ENCODE peak calls at places on chromosomes 2 and 18, in five cellular contexts. One of them, this sample, is unnamed.

GRCh38 chr2:47656715-47657600 is 126.0 kb upstream of the MSH6 start:
- DNase-seq in left colon: no peak
- DNase-seq in NCI-H510A treated with DMSO at 0.1 percent for 48 hours: no peak
- DNase-seq in DMS153: no peak
- DNase-seq in stimulated activated CD4-positive, alpha-beta T cell treated with anti-CD3 and anti-CD28 coated beads, Interleukin-4, amount 100 ng/mL, for 4 hours: no peak
- DNase-seq in this sample: no peak

GRCh38 chr18:61435064-61435652 is 101.9 kb downstream of the CDH20 start:
- DNase-seq in left colon: no peak
- DNase-seq in NCI-H510A treated with DMSO at 0.1 percent for 48 hours: no peak
- DNase-seq in DMS153: no peak
- DNase-seq in stimulated activated CD4-positive, alpha-beta T cell treated with anti-CD3 and anti-CD28 coated beads, Interleukin-4, amount 100 ng/mL, for 4 hours: no peak
- DNase-seq in this sample: no peak

GRCh38 chr2:29309090-29310054 is 194.2 kb downstream of the CLIP4 start:
- DNase-seq in left colon: peak; percentile 40
- DNase-seq in NCI-H510A treated with DMSO at 0.1 percent for 48 hours: peak; percentile 60
- DNase-seq in DMS153: peak; percentile 31
- DNase-seq in stimulated activated CD4-positive, alpha-beta T cell treated with anti-CD3 and anti-CD28 coated beads, Interleukin-4, amount 100 ng/mL, for 4 hours: peak; percentile 6
- DNase-seq in this sample: no peak

GRCh38 chr2:120654383-120655134 is 81.1 kb upstream of the GLI2 start:
- DNase-seq in left colon: no peak
- DNase-seq in NCI-H510A treated with DMSO at 0.1 percent for 48 hours: no peak
- DNase-seq in DMS153: no peak
- DNase-seq in stimulated activated CD4-positive, alpha-beta T cell treated with anti-CD3 and anti-CD28 coated beads, Interleukin-4, amount 100 ng/mL, for 4 hours: no peak
- DNase-seq in this sample: peak; percentile 40

GRCh38 chr2:61707984-61708852 is 145.6 kb downstream of the FAM161A start:
- DNase-seq in left colon: no peak
- DNase-seq in NCI-H510A treated with DMSO at 0.1 percent for 48 hours: peak; percentile 96
- DNase-seq in DMS153: peak; percentile 97
- DNase-seq in stimulated activated CD4-positive, alpha-beta T cell treated with anti-CD3 and anti-CD28 coated beads, Interleukin-4, amount 100 ng/mL, for 4 hours: no peak
- DNase-seq in this sample: no peak

GRCh38 chr2:171226471-171226870 is 65.8 kb upstream of the TLK1 start:
- DNase-seq in left colon: no peak
- DNase-seq in NCI-H510A treated with DMSO at 0.1 percent for 48 hours: no peak
- DNase-seq in DMS153: no peak
- DNase-seq in stimulated activated CD4-positive, alpha-beta T cell treated with anti-CD3 and anti-CD28 coated beads, Interleukin-4, amount 100 ng/mL, for 4 hours: no peak
- DNase-seq in this sample: no peak

GRCh38 chr18:54843302-54843701 is 15.0 kb downstream of the RAB27B start:
- DNase-seq in left colon: no peak
- DNase-seq in NCI-H510A treated with DMSO at 0.1 percent for 48 hours: no peak
- DNase-seq in DMS153: no peak
- DNase-seq in stimulated activated CD4-positive, alpha-beta T cell treated with anti-CD3 and anti-CD28 coated beads, Interleukin-4, amount 100 ng/mL, for 4 hours: no peak
- DNase-seq in this sample: no peak

GRCh38 chr2:45797451-45798230 is 146.2 kb downstream of the PRKCE start:
- DNase-seq in left colon: no peak
- DNase-seq in NCI-H510A treated with DMSO at 0.1 percent for 48 hours: no peak
- DNase-seq in DMS153: no peak
- DNase-seq in stimulated activated CD4-positive, alpha-beta T cell treated with anti-CD3 and anti-CD28 coated beads, Interleukin-4, amount 100 ng/mL, for 4 hours: no peak
- DNase-seq in this sample: no peak

GRCh38 chr2:206443735-206444527 is 599 bp downstream of the ADAM23 start:
- DNase-seq in left colon: no peak
- DNase-seq in NCI-H510A treated with DMSO at 0.1 percent for 48 hours: peak; percentile 52
- DNase-seq in DMS153: no peak
- DNase-seq in stimulated activated CD4-positive, alpha-beta T cell treated with anti-CD3 and anti-CD28 coated beads, Interleukin-4, amount 100 ng/mL, for 4 hours: no peak
- DNase-seq in this sample: no peak

GRCh38 chr2:192314800-192315481 is 120.2 kb upstream of the TMEFF2 start:
- DNase-seq in left colon: no peak
- DNase-seq in NCI-H510A treated with DMSO at 0.1 percent for 48 hours: no peak
- DNase-seq in DMS153: no peak
- DNase-seq in stimulated activated CD4-positive, alpha-beta T cell treated with anti-CD3 and anti-CD28 coated beads, Interleukin-4, amount 100 ng/mL, for 4 hours: no peak
- DNase-seq in this sample: no peak

GRCh38 chr2:20095469-20095868 is 44.0 kb upstream of the LAPTM4A start:
- DNase-seq in left colon: no peak
- DNase-seq in NCI-H510A treated with DMSO at 0.1 percent for 48 hours: no peak
- DNase-seq in DMS153: no peak
- DNase-seq in stimulated activated CD4-positive, alpha-beta T cell treated with anti-CD3 and anti-CD28 coated beads, Interleukin-4, amount 100 ng/mL, for 4 hours: no peak
- DNase-seq in this sample: no peak

GRCh38 chr2:168207861-168208260 is 39.5 kb downstream of the STK39 start:
- DNase-seq in left colon: no peak
- DNase-seq in NCI-H510A treated with DMSO at 0.1 percent for 48 hours: no peak
- DNase-seq in DMS153: no peak
- DNase-seq in stimulated activated CD4-positive, alpha-beta T cell treated with anti-CD3 and anti-CD28 coated beads, Interleukin-4, amount 100 ng/mL, for 4 hours: no peak
- DNase-seq in this sample: no peak

GRCh38 chr18:62384610-62385097 is 59.5 kb downstream of the TNFRSF11A start:
- DNase-seq in left colon: no peak
- DNase-seq in NCI-H510A treated with DMSO at 0.1 percent for 48 hours: no peak
- DNase-seq in DMS153: no peak
- DNase-seq in stimulated activated CD4-positive, alpha-beta T cell treated with anti-CD3 and anti-CD28 coated beads, Interleukin-4, amount 100 ng/mL, for 4 hours: no peak
- DNase-seq in this sample: no peak

GRCh38 chr2:189702071-189702470 is 27.6 kb downstream of the ANKAR start:
- DNase-seq in left colon: no peak
- DNase-seq in NCI-H510A treated with DMSO at 0.1 percent for 48 hours: no peak
- DNase-seq in DMS153: no peak
- DNase-seq in stimulated activated CD4-positive, alpha-beta T cell treated with anti-CD3 and anti-CD28 coated beads, Interleukin-4, amount 100 ng/mL, for 4 hours: no peak
- DNase-seq in this sample: no peak

GRCh38 chr2:5877360-5877759 is 185.2 kb downstream of the SOX11 start:
- DNase-seq in left colon: no peak
- DNase-seq in NCI-H510A treated with DMSO at 0.1 percent for 48 hours: no peak
- DNase-seq in DMS153: no peak
- DNase-seq in stimulated activated CD4-positive, alpha-beta T cell treated with anti-CD3 and anti-CD28 coated beads, Interleukin-4, amount 100 ng/mL, for 4 hours: no peak
- DNase-seq in this sample: no peak

GRCh38 chr18:21361297-21361880 is 119.4 kb downstream of the GREB1L start:
- DNase-seq in left colon: no peak
- DNase-seq in NCI-H510A treated with DMSO at 0.1 percent for 48 hours: no peak
- DNase-seq in DMS153: no peak
- DNase-seq in stimulated activated CD4-positive, alpha-beta T cell treated with anti-CD3 and anti-CD28 coated beads, Interleukin-4, amount 100 ng/mL, for 4 hours: no peak
- DNase-seq in this sample: no peak

GRCh38 chr2:45009303-45009927 is at the start of gene SIX2:
- DNase-seq in left colon: peak; percentile 73
- DNase-seq in NCI-H510A treated with DMSO at 0.1 percent for 48 hours: peak; percentile 95
- DNase-seq in DMS153: peak; percentile 96
- DNase-seq in stimulated activated CD4-positive, alpha-beta T cell treated with anti-CD3 and anti-CD28 coated beads, Interleukin-4, amount 100 ng/mL, for 4 hours: no peak
- DNase-seq in this sample: no peak

GRCh38 chr2:175180701-175181103 is 808 bp downstream of the ATP5MC3 start:
- DNase-seq in left colon: peak; percentile 63
- DNase-seq in NCI-H510A treated with DMSO at 0.1 percent for 48 hours: peak; percentile 88
- DNase-seq in DMS153: no peak
- DNase-seq in stimulated activated CD4-positive, alpha-beta T cell treated with anti-CD3 and anti-CD28 coated beads, Interleukin-4, amount 100 ng/mL, for 4 hours: peak; percentile 62
- DNase-seq in this sample: no peak

GRCh38 chr18:41887100-41887499 is 67.9 kb upstream of the PIK3C3 start:
- DNase-seq in left colon: no peak
- DNase-seq in NCI-H510A treated with DMSO at 0.1 percent for 48 hours: no peak
- DNase-seq in DMS153: no peak
- DNase-seq in stimulated activated CD4-positive, alpha-beta T cell treated with anti-CD3 and anti-CD28 coated beads, Interleukin-4, amount 100 ng/mL, for 4 hours: no peak
- DNase-seq in this sample: no peak

GRCh38 chr2:134253804-134254203 is at the start of gene MGAT5:
- DNase-seq in left colon: peak; percentile 56
- DNase-seq in NCI-H510A treated with DMSO at 0.1 percent for 48 hours: peak; percentile 61
- DNase-seq in DMS153: peak; percentile 68
- DNase-seq in stimulated activated CD4-positive, alpha-beta T cell treated with anti-CD3 and anti-CD28 coated beads, Interleukin-4, amount 100 ng/mL, for 4 hours: no peak
- DNase-seq in this sample: no peak

GRCh38 chr2:120660771-120661459 is 74.8 kb upstream of the GLI2 start:
- DNase-seq in left colon: peak; percentile 34
- DNase-seq in NCI-H510A treated with DMSO at 0.1 percent for 48 hours: no peak
- DNase-seq in DMS153: no peak
- DNase-seq in stimulated activated CD4-positive, alpha-beta T cell treated with anti-CD3 and anti-CD28 coated beads, Interleukin-4, amount 100 ng/mL, for 4 hours: no peak
- DNase-seq in this sample: no peak

GRCh38 chr2:207408086-207408794 is 121.5 kb upstream of the CREB1 start:
- DNase-seq in left colon: peak; percentile 6
- DNase-seq in NCI-H510A treated with DMSO at 0.1 percent for 48 hours: peak; percentile 80
- DNase-seq in DMS153: peak; percentile 99
- DNase-seq in stimulated activated CD4-positive, alpha-beta T cell treated with anti-CD3 and anti-CD28 coated beads, Interleukin-4, amount 100 ng/mL, for 4 hours: no peak
- DNase-seq in this sample: no peak

GRCh38 chr2:178070824-178071223 is 1.8 kb downstream of the PDE11A start:
- DNase-seq in left colon: no peak
- DNase-seq in NCI-H510A treated with DMSO at 0.1 percent for 48 hours: peak; percentile 89
- DNase-seq in DMS153: no peak
- DNase-seq in stimulated activated CD4-positive, alpha-beta T cell treated with anti-CD3 and anti-CD28 coated beads, Interleukin-4, amount 100 ng/mL, for 4 hours: no peak
- DNase-seq in this sample: no peak

This sample was measured in nucleus accumbens.